ENCODE peak calls at places on chromosomes 7 and 10, in seven cellular contexts. N is RCC 7860, Z is osteocyte, M is fibroblast of gingiva, S is cardiac fibroblast, C is anterior cingulate cortex, B is NCI-H1092. W is an unnamed sample.

GRCh38 chr10:77526861-77527617 is 110.6 kb downstream of the KCNMA1 start:
- DNase-seq in C (no peak), N (no peak), Z (no peak), M (peak; percentile 53), S (peak; percentile 50), B (peak; percentile 49), W (no peak)

GRCh38 chr7:90111-91063 is 102.0 kb upstream of the FAM20C start:
- DNase-seq in C (no peak), B (no peak), N (no peak), M (peak; percentile 70), Z (no peak), S (peak; percentile 65), W (no peak)

GRCh38 chr10:13949844-13950542 is 363.2 kb downstream of the PRPF18 start:
- DNase-seq in C (no peak), Z (no peak), M (peak; percentile 86), N (peak; percentile 99), B (no peak), S (peak; percentile 92), W (no peak)

GRCh38 chr7:106058925-106059324 is 53.2 kb downstream of the SYPL1 start:
- DNase-seq in C (no peak), M (no peak), N (no peak), Z (no peak), S (no peak), B (no peak), W (no peak)

GRCh38 chr7:49611951-49612350 is 161.5 kb upstream of the VWC2 start:
- DNase-seq in Z (no peak), S (no peak), B (no peak), N (no peak), M (no peak), C (no peak), W (no peak)

GRCh38 chr10:28463141-28463540 is 69.8 kb upstream of the WAC start:
- DNase-seq in C (no peak), Z (no peak), S (no peak), B (no peak), M (no peak), N (no peak), W (no peak)

GRCh38 chr10:2137549-2138174 is 400.3 kb upstream of the ADARB2 start:
- DNase-seq in M (no peak), C (no peak), N (peak; percentile 30), Z (no peak), S (no peak), B (peak; percentile 48), W (no peak)

GRCh38 chr7:24503511-24503910 is 69.7 kb upstream of the PALS2 start:
- DNase-seq in B (no peak), M (no peak), N (no peak), Z (no peak), C (no peak), S (no peak), W (no peak)

GRCh38 chr7:135802697-135803096 is 54.1 kb upstream of the FAM180A start:
- DNase-seq in M (no peak), N (no peak), S (peak; percentile 39), C (no peak), B (no peak), Z (no peak), W (no peak)

GRCh38 chr7:156768698-156769472 is 124.1 kb downstream of the LMBR1 start:
- DNase-seq in B (no peak), S (no peak), Z (no peak), C (no peak), N (no peak), M (no peak), W (no peak)

GRCh38 chr7:129144095-129144833 is at the start of gene TSPAN33:
- DNase-seq in M (peak; percentile 49), C (peak; percentile 78), N (peak; percentile 48), S (peak; percentile 56), Z (no peak), B (peak; percentile 76), W (peak; percentile 32)

GRCh38 chr10:96524745-96525144 is 11.0 kb upstream of the TLL2 start:
- DNase-seq in S (no peak), M (no peak), C (no peak), Z (no peak), B (no peak), N (no peak), W (no peak)

GRCh38 chr7:128912281-128912680 is 1.8 kb upstream of the KCP start:
- DNase-seq in C (no peak), N (no peak), M (no peak), Z (no peak), S (no peak), B (no peak), W (no peak)

GRCh38 chr10:71757450-71757918 is 15.8 kb downstream of the VSIR start:
- DNase-seq in N (no peak), Z (no peak), S (no peak), C (peak; percentile 51), B (no peak), M (no peak), W (no peak)

GRCh38 chr10:30422981-30423654 is 10.9 kb upstream of the MAP3K8 start:
- DNase-seq in S (peak; percentile 79), Z (peak; percentile 51), B (no peak), M (peak; percentile 91), N (peak; percentile 77), C (no peak), W (no peak)

GRCh38 chr10:108454793-108455192 is 1290.3 kb upstream of the SORCS1 start:
- DNase-seq in S (no peak), B (no peak), N (no peak), Z (no peak), M (peak; percentile 60), C (no peak), W (no peak)

GRCh38 chr10:118958984-118959916 is 70.3 kb upstream of the NANOS1 start:
- DNase-seq in M (peak; percentile 89), N (peak; percentile 54), Z (peak; percentile 73), C (peak; percentile 17), B (no peak), S (peak; percentile 60), W (no peak)